ENCODE peak calls at places on chromosomes 16 and 17, in ten cellular contexts. Y is hypothalamus; M is activated naive CD4-positive, alpha-beta T cell; I is T-helper 1 cell; O is GM04503; H is stimulated activated CD4-positive, alpha-beta T cell treated with anti-CD3 and anti-CD28 coated beads, Interleukin-1b, Interleukin-23, amount 100 ng/mL, for 1 hour; P is glutamatergic neuron; Z is nephron progenitor cell; X is activated gamma-delta T cell treated with Interleukin-2 at 50 U/mL for 16 hours; D is NCI-H1436. S is an unnamed sample.
A peak's percentile ranks its signal among the peaks of the same experiment; 100 is the strongest.

GRCh38 chr16:84348386-84348785 is 20.0 kb upstream of the ATP2C2 start:
- DNase-seq in H (no peak), P (no peak), Z (no peak), I (no peak), D (no peak), O (no peak), Y (no peak), M (no peak), X (no peak), S (no peak)

GRCh38 chr16:1158456-1159324 is 5.8 kb downstream of the CACNA1H start:
- DNase-seq in Y (no peak), H (no peak), X (no peak), M (no peak), D (no peak), I (no peak), P (peak; percentile 68), O (no peak), Z (peak; percentile 60), S (no peak)

GRCh38 chr16:61146429-61146828 is 889.8 kb downstream of the CDH8 start:
- DNase-seq in O (no peak), Y (no peak), M (no peak), P (no peak), Z (no peak), X (no peak), H (no peak), I (no peak), D (no peak), S (no peak)

GRCh38 chr17:62780273-62780672 is 27.8 kb downstream of the MARCHF10 start:
- DNase-seq in X (no peak), Y (no peak), H (no peak), Z (no peak), M (no peak), D (no peak), O (no peak), I (no peak), P (no peak), S (no peak)

GRCh38 chr17:78134899-78135385 is 4.4 kb downstream of the TMC8 start:
- DNase-seq in X (no peak), Z (no peak), H (no peak), M (no peak), P (no peak), I (no peak), O (no peak), D (no peak), Y (no peak), S (no peak)

GRCh38 chr16:9046667-9047055 is 44.8 kb upstream of the HAPSTR1 start:
- DNase-seq in M (no peak), I (no peak), Y (no peak), Z (no peak), D (no peak), O (no peak), X (no peak), P (no peak), H (no peak), S (no peak)

GRCh38 chr17:8120520-8121443 is 2.5 kb upstream of the ALOXE3 start:
- DNase-seq in X (peak; percentile 43), Z (peak; percentile 78), I (no peak), M (peak; percentile 69), O (no peak), D (peak; percentile 65), H (no peak), P (peak; percentile 75), Y (no peak), S (peak; percentile 87)

GRCh38 chr17:30570596-30571265 is 93.5 kb downstream of the GOSR1 start:
- DNase-seq in D (no peak), H (no peak), P (no peak), I (no peak), X (no peak), Y (no peak), M (no peak), Z (no peak), O (no peak), S (no peak)

GRCh38 chr16:65598626-65599025 is 476.8 kb upstream of the CDH11 start:
- DNase-seq in Z (no peak), Y (no peak), H (no peak), O (no peak), I (no peak), P (no peak), D (no peak), M (no peak), X (no peak), S (no peak)

GRCh38 chr17:12180644-12181261 is 160.1 kb downstream of the MAP2K4 start:
- DNase-seq in I (no peak), Z (peak; percentile 47), H (no peak), M (no peak), Y (peak; percentile 57), D (peak; percentile 33), P (no peak), X (no peak), O (peak; percentile 7), S (peak; percentile 7)

GRCh38 chr17:80175411-80175810 is 5.6 kb downstream of the CARD14 start:
- DNase-seq in P (no peak), X (no peak), I (no peak), Y (no peak), H (no peak), M (no peak), O (no peak), Z (no peak), D (no peak), S (no peak)

GRCh38 chr16:88349903-88350900 is 32.6 kb upstream of the ZNF469 start:
- DNase-seq in Z (no peak), I (no peak), D (no peak), O (no peak), M (no peak), Y (no peak), P (peak; percentile 18), X (no peak), H (no peak), S (no peak)

GRCh38 chr16:80828495-80828894 is 24.1 kb upstream of the CDYL2 start:
- DNase-seq in O (no peak), P (no peak), Y (no peak), M (no peak), D (no peak), Z (no peak), H (no peak), X (no peak), I (no peak), S (no peak)

GRCh38 chr17:74164446-74165045 is 38.9 kb upstream of the RPL38 start:
- DNase-seq in D (no peak), H (no peak), Z (no peak), M (no peak), Y (no peak), P (no peak), X (no peak), O (no peak), I (no peak), S (no peak)

GRCh38 chr16:66375451-66375850 is 9.0 kb downstream of the CDH5 start:
- DNase-seq in D (no peak), X (no peak), H (no peak), M (no peak), I (no peak), Z (no peak), Y (no peak), P (no peak), O (no peak), S (no peak)

GRCh38 chr17:77045441-77046041 is 95.2 kb upstream of the SEC14L1 start:
- DNase-seq in M (no peak), X (no peak), P (no peak), Z (no peak), O (peak; percentile 17), Y (no peak), I (no peak), H (no peak), D (no peak), S (no peak)

GRCh38 chr17:75876938-75877751 is 1.2 kb downstream of the TRIM47 start:
- DNase-seq in Z (peak; percentile 28), M (no peak), X (no peak), P (no peak), Y (peak; percentile 78), H (no peak), D (no peak), O (peak; percentile 78), I (no peak), S (no peak)

GRCh38 chr17:32546031-32546444 is 59.2 kb downstream of the CDK5R1 start:
- DNase-seq in I (no peak), O (no peak), Y (peak; percentile 84), M (no peak), H (no peak), P (peak; percentile 23), Z (peak; percentile 14), D (peak; percentile 6), X (no peak), S (peak; percentile 49)

GRCh38 chr17:57135026-57135747 is 50.1 kb downstream of the AKAP1 start:
- DNase-seq in I (no peak), M (no peak), X (no peak), Z (no peak), D (no peak), Y (no peak), H (no peak), P (no peak), O (no peak), S (peak; percentile 85)

GRCh38 chr16:57091200-57091989 is 988 bp upstream of the CPNE2 start:
- DNase-seq in H (no peak), Z (peak; percentile 62), M (no peak), Y (peak; percentile 56), D (peak; percentile 29), I (no peak), O (no peak), P (peak; percentile 41), X (no peak), S (peak; percentile 25)

GRCh38 chr17:77735341-77736206 is 222.9 kb upstream of the TNRC6C start:
- DNase-seq in M (no peak), Y (peak; percentile 60), D (peak; percentile 62), I (no peak), Z (no peak), P (no peak), O (no peak), H (no peak), X (no peak), S (peak; percentile 11)

GRCh38 chr16:79871906-79872305 is 271.4 kb upstream of the MAF start:
- DNase-seq in I (no peak), M (no peak), P (no peak), Y (no peak), X (no peak), O (no peak), H (no peak), Z (no peak), D (no peak), S (no peak)

GRCh38 chr16:84860383-84860782 is 40.6 kb downstream of the CRISPLD2 start:
- DNase-seq in M (no peak), X (no peak), I (no peak), H (no peak), O (no peak), P (no peak), Z (no peak), D (no peak), Y (no peak), S (no peak)

GRCh38 chr17:78993241-78993956 is 13.7 kb upstream of the LGALS3BP start:
- DNase-seq in M (no peak), P (peak; percentile 79), Y (peak; percentile 31), H (no peak), Z (peak; percentile 76), D (no peak), I (no peak), O (no peak), X (peak; percentile 59), S (peak; percentile 6)

GRCh38 chr16:11439790-11440656 is 94.8 kb downstream of the RMI2 start:
- DNase-seq in Y (no peak), O (no peak), H (no peak), P (no peak), Z (no peak), I (no peak), X (no peak), M (no peak), D (no peak), S (no peak)

GRCh38 chr17:47621293-47622178 is 28.2 kb upstream of the KPNB1 start:
- DNase-seq in Y (peak; percentile 32), M (no peak), I (no peak), P (no peak), X (no peak), D (no peak), H (no peak), O (peak; percentile 63), Z (peak; percentile 12), S (peak; percentile 17)

GRCh38 chr16:50272687-50273381 is 6.5 kb downstream of the ADCY7 start:
- DNase-seq in D (peak; percentile 42), I (no peak), Y (no peak), X (no peak), H (no peak), P (no peak), Z (no peak), M (no peak), O (no peak), S (no peak)

S was measured in NCI-H146.